ENCODE peak calls at places on chromosomes 1 and 21, in four cellular contexts. One of them, this sample, is unnamed.

GRCh38 chr1:186566140-186566850 is 105.4 kb upstream of the PDC start:
- DNase-seq in HCT116: no peak
- DNase-seq in K562: no peak
- DNase-seq in H1: no peak
- DNase-seq in this sample: no peak

GRCh38 chr1:13662498-13662897 is 37.5 kb upstream of the PRDM2 start:
- DNase-seq in HCT116: no peak
- DNase-seq in K562: no peak
- DNase-seq in H1: no peak
- DNase-seq in this sample: peak; percentile 92

GRCh38 chr1:161350666-161351065 is 17.0 kb downstream of the CFAP126 start:
- DNase-seq in HCT116: no peak
- DNase-seq in K562: no peak
- DNase-seq in H1: no peak
- DNase-seq in this sample: no peak

GRCh38 chr1:156895408-156895874 is 1.9 kb downstream of the PEAR1 start:
- DNase-seq in HCT116: no peak
- DNase-seq in K562: no peak
- DNase-seq in H1: no peak
- DNase-seq in this sample: peak; percentile 35

GRCh38 chr1:36170643-36171412 is 14.9 kb downstream of the MAP7D1 start:
- DNase-seq in HCT116: no peak
- DNase-seq in K562: no peak
- DNase-seq in H1: no peak
- DNase-seq in this sample: no peak

GRCh38 chr1:12438349-12438924 is 179.6 kb downstream of the DHRS3 start:
- DNase-seq in HCT116: no peak
- DNase-seq in K562: no peak
- DNase-seq in H1: no peak
- DNase-seq in this sample: no peak

GRCh38 chr21:15875286-15875685 is 145.5 kb downstream of the USP25 start:
- DNase-seq in HCT116: no peak
- DNase-seq in K562: no peak
- DNase-seq in H1: no peak
- DNase-seq in this sample: no peak

GRCh38 chr1:9590945-9591668 is 2.4 kb downstream of the TMEM201 start:
- DNase-seq in HCT116: no peak
- DNase-seq in K562: no peak
- DNase-seq in H1: no peak
- DNase-seq in this sample: no peak

GRCh38 chr1:117425050-117425734 is 57.9 kb downstream of the MAN1A2 start:
- DNase-seq in HCT116: no peak
- DNase-seq in K562: no peak
- DNase-seq in H1: no peak
- DNase-seq in this sample: no peak

GRCh38 chr1:82395450-82395849 is 594.7 kb downstream of the ADGRL2 start:
- DNase-seq in HCT116: no peak
- DNase-seq in K562: no peak
- DNase-seq in H1: no peak
- DNase-seq in this sample: no peak
- H3K9ac ChIP-seq in HCT116: no peak overlapping the region
- H3K9ac ChIP-seq in K562: no peak overlapping the region
- H3K9ac ChIP-seq in H1: no peak overlapping the region
- H3K9ac ChIP-seq in this sample: no peak overlapping the region

DNA sequence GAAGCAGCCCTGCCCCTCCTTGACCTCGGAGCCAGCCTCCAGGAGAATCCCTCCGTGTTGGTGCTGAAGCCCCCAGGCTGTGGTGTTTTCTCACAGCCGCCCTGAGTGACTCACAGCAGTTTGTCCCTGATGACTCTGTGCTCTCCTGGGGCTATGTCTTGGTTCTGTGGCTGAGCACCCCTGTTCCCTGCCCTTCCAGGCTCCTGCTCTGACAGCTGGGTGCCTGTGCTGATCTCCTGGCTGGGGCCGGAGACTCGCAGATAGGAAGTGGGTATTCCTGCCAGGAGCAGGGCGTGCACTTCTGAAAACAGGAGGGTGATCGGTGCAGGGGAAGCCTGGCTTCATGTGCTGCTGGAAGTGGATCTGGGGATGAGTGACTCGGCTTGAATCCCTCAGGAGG is 34.5 kb downstream of the POFUT2 start:
- DNase-seq in HCT116: no peak
- DNase-seq in K562: no peak
- DNase-seq in H1: no peak
- DNase-seq in this sample: no peak
- TF ChIP-seq POLR2AphosphoS5 in HCT116: no peak
- TF ChIP-seq POLR2AphosphoS5 in K562: no peak
- TF ChIP-seq POLR2AphosphoS5 in H1: no peak
- TF ChIP-seq POLR2AphosphoS5 in this sample: no peak

GRCh38 chr1:43866201-43866600 is 67.4 kb upstream of the ARTN start:
- DNase-seq in HCT116: no peak
- DNase-seq in K562: no peak
- DNase-seq in H1: no peak
- DNase-seq in this sample: no peak
- H3K9ac ChIP-seq in HCT116: no peak overlapping the region
- H3K9ac ChIP-seq in K562: no peak overlapping the region
- H3K9ac ChIP-seq in H1: no peak overlapping the region
- H3K9ac ChIP-seq in this sample: no peak overlapping the region

GRCh38 chr1:175717610-175718195 is 25.7 kb downstream of the TNR start:
- DNase-seq in HCT116: no peak
- DNase-seq in K562: no peak
- DNase-seq in H1: no peak
- DNase-seq in this sample: no peak
- TF ChIP-seq POLR2AphosphoS5 in HCT116: no peak
- TF ChIP-seq POLR2AphosphoS5 in K562: no peak
- TF ChIP-seq POLR2AphosphoS5 in H1: no peak
- TF ChIP-seq POLR2AphosphoS5 in this sample: no peak

DNA sequence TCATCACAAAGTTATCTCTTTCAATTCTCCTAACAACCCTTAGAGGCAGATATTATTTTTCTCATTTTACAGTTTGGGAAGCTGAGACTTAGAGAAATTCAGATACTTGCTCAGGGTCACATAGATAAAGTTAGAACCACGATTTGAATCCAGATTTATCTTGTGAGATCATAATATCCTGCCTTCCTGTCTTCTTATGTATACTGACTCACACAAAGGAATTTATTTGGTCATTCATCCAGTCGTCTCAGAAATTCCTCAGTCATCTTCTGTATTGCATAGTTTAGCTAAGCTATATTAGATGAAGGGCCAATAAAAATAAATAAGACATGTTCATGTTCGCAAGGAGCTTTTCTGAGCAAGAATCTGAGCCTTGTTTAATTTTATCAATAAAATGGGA is 35.8 kb upstream of the RUNX1 start:
- DNase-seq in HCT116: no peak
- DNase-seq in K562: no peak
- DNase-seq in H1: no peak
- DNase-seq in this sample: no peak
- H3K9ac ChIP-seq in HCT116: no peak overlapping the region
- H3K9ac ChIP-seq in K562: no peak overlapping the region
- H3K9ac ChIP-seq in H1: no peak overlapping the region
- H3K9ac ChIP-seq in this sample: no peak overlapping the region

This sample was measured in SK-N-MC.